ENCODE peak calls at places on chromosomes 13 and 19, in eight cellular contexts. One of them, this sample, is unnamed.

GRCh38 chr13:108895220-108895704 is 265.9 kb downstream of the MYO16 start:
- DNase-seq in body of pancreas: no peak
- DNase-seq in suprapubic skin: no peak
- DNase-seq in uterus: no peak
- DNase-seq in ovary: no peak
- DNase-seq in IMR-90: peak
- DNase-seq in A549: no peak
- DNase-seq in heart left ventricle: no peak
- DNase-seq in this sample: peak

GRCh38 chr19:16064209-16064889 is 11.9 kb upstream of the TPM4 start:
- DNase-seq in body of pancreas: no peak
- DNase-seq in A549: no peak
- DNase-seq in ovary: no peak
- DNase-seq in heart left ventricle: no peak
- DNase-seq in IMR-90: no peak
- DNase-seq in suprapubic skin: no peak
- DNase-seq in uterus: no peak
- DNase-seq in this sample: no peak

GRCh38 chr19:18274776-18275356 is 614 bp upstream of the IQCN start:
- DNase-seq in suprapubic skin: peak
- DNase-seq in heart left ventricle: peak
- DNase-seq in ovary: peak
- DNase-seq in IMR-90: peak
- DNase-seq in uterus: peak
- DNase-seq in A549: peak
- DNase-seq in body of pancreas: peak
- DNase-seq in this sample: peak

GRCh38 chr13:40769970-40770369 is 1.0 kb downstream of the MRPS31 start:
- DNase-seq in ovary: no peak
- DNase-seq in heart left ventricle: no peak
- DNase-seq in IMR-90: no peak
- DNase-seq in suprapubic skin: no peak
- DNase-seq in body of pancreas: no peak
- DNase-seq in A549: no peak
- DNase-seq in uterus: no peak
- DNase-seq in this sample: no peak

GRCh38 chr19:4197625-4198466 is 15.4 kb downstream of the ANKRD24 start:
- DNase-seq in body of pancreas: no peak
- DNase-seq in IMR-90: no peak
- DNase-seq in suprapubic skin: no peak
- DNase-seq in heart left ventricle: no peak
- DNase-seq in A549: peak
- DNase-seq in ovary: no peak
- DNase-seq in uterus: no peak
- DNase-seq in this sample: no peak

GRCh38 chr19:50333737-50334617 is 4.8 kb upstream of the KCNC3 start:
- DNase-seq in uterus: peak
- DNase-seq in body of pancreas: peak
- DNase-seq in suprapubic skin: no peak
- DNase-seq in A549: peak
- DNase-seq in heart left ventricle: peak
- DNase-seq in ovary: peak
- DNase-seq in IMR-90: no peak
- DNase-seq in this sample: no peak

GRCh38 chr19:20503536-20503935 is 62.0 kb downstream of the ZNF737 start:
- DNase-seq in suprapubic skin: no peak
- DNase-seq in body of pancreas: peak
- DNase-seq in ovary: no peak
- DNase-seq in heart left ventricle: no peak
- DNase-seq in A549: no peak
- DNase-seq in uterus: peak
- DNase-seq in IMR-90: peak
- DNase-seq in this sample: no peak

GRCh38 chr13:58472483-58472882 is 840.9 kb downstream of the PCDH17 start:
- DNase-seq in heart left ventricle: no peak
- DNase-seq in ovary: no peak
- DNase-seq in uterus: no peak
- DNase-seq in A549: no peak
- DNase-seq in IMR-90: no peak
- DNase-seq in body of pancreas: no peak
- DNase-seq in suprapubic skin: no peak
- DNase-seq in this sample: no peak

GRCh38 chr19:6087074-6087506 is 23.2 kb downstream of the RFX2 start:
- DNase-seq in uterus: no peak
- DNase-seq in IMR-90: no peak
- DNase-seq in A549: no peak
- DNase-seq in suprapubic skin: no peak
- DNase-seq in ovary: no peak
- DNase-seq in heart left ventricle: peak
- DNase-seq in body of pancreas: no peak
- DNase-seq in this sample: peak

GRCh38 chr19:15437355-15438123 is 12.2 kb downstream of the WIZ start:
- DNase-seq in IMR-90: peak
- DNase-seq in A549: no peak
- DNase-seq in ovary: no peak
- DNase-seq in uterus: peak
- DNase-seq in body of pancreas: no peak
- DNase-seq in heart left ventricle: no peak
- DNase-seq in suprapubic skin: no peak
- DNase-seq in this sample: no peak

GRCh38 chr13:40863723-40864122 is 74.3 kb downstream of the SLC25A15 start:
- DNase-seq in IMR-90: no peak
- DNase-seq in uterus: no peak
- DNase-seq in A549: no peak
- DNase-seq in suprapubic skin: no peak
- DNase-seq in body of pancreas: no peak
- DNase-seq in heart left ventricle: no peak
- DNase-seq in ovary: no peak
- DNase-seq in this sample: no peak

GRCh38 chr13:41492432-41493267 is 35.3 kb downstream of the RGCC start:
- DNase-seq in IMR-90: no peak
- DNase-seq in A549: no peak
- DNase-seq in ovary: no peak
- DNase-seq in uterus: no peak
- DNase-seq in body of pancreas: no peak
- DNase-seq in suprapubic skin: no peak
- DNase-seq in heart left ventricle: no peak
- DNase-seq in this sample: peak

GRCh38 chr13:113846639-113847318 is 17.1 kb downstream of the GAS6 start:
- DNase-seq in ovary: peak
- DNase-seq in suprapubic skin: no peak
- DNase-seq in uterus: no peak
- DNase-seq in heart left ventricle: no peak
- DNase-seq in IMR-90: no peak
- DNase-seq in A549: no peak
- DNase-seq in body of pancreas: peak
- DNase-seq in this sample: no peak

GRCh38 chr13:101757446-101758039 is 305.1 kb downstream of the ITGBL1 start:
- DNase-seq in A549: peak
- DNase-seq in IMR-90: peak
- DNase-seq in body of pancreas: no peak
- DNase-seq in suprapubic skin: no peak
- DNase-seq in heart left ventricle: no peak
- DNase-seq in uterus: no peak
- DNase-seq in ovary: no peak
- DNase-seq in this sample: peak

GRCh38 chr19:44552324-44552723 is 22.8 kb upstream of the CEACAM20 start:
- DNase-seq in heart left ventricle: no peak
- DNase-seq in body of pancreas: no peak
- DNase-seq in ovary: no peak
- DNase-seq in uterus: no peak
- DNase-seq in IMR-90: no peak
- DNase-seq in suprapubic skin: no peak
- DNase-seq in A549: peak
- DNase-seq in this sample: peak

GRCh38 chr19:34182125-34182524 is 9.8 kb downstream of the LSM14A start:
- DNase-seq in A549: no peak
- DNase-seq in ovary: no peak
- DNase-seq in body of pancreas: no peak
- DNase-seq in heart left ventricle: no peak
- DNase-seq in uterus: no peak
- DNase-seq in IMR-90: no peak
- DNase-seq in suprapubic skin: no peak
- DNase-seq in this sample: no peak

GRCh38 chr19:1747285-1748114 is 5.8 kb upstream of the ONECUT3 start:
- DNase-seq in heart left ventricle: no peak
- DNase-seq in uterus: no peak
- DNase-seq in suprapubic skin: no peak
- DNase-seq in A549: peak
- DNase-seq in body of pancreas: peak
- DNase-seq in ovary: no peak
- DNase-seq in IMR-90: peak
- DNase-seq in this sample: peak

GRCh38 chr19:15330801-15331418 is 1.4 kb downstream of the BRD4 start:
- DNase-seq in uterus: no peak
- DNase-seq in IMR-90: peak
- DNase-seq in ovary: peak
- DNase-seq in heart left ventricle: no peak
- DNase-seq in suprapubic skin: no peak
- DNase-seq in A549: peak
- DNase-seq in body of pancreas: peak
- DNase-seq in this sample: peak

GRCh38 chr13:41458939-41459753 is 1.8 kb downstream of the RGCC start:
- DNase-seq in body of pancreas: peak
- DNase-seq in uterus: peak
- DNase-seq in IMR-90: peak
- DNase-seq in ovary: no peak
- DNase-seq in suprapubic skin: no peak
- DNase-seq in A549: peak
- DNase-seq in heart left ventricle: peak
- DNase-seq in this sample: peak

GRCh38 chr13:22135446-22135845 is 464.6 kb downstream of the FGF9 start:
- DNase-seq in suprapubic skin: no peak
- DNase-seq in IMR-90: no peak
- DNase-seq in heart left ventricle: no peak
- DNase-seq in A549: no peak
- DNase-seq in body of pancreas: no peak
- DNase-seq in uterus: no peak
- DNase-seq in ovary: no peak
- DNase-seq in this sample: no peak

GRCh38 chr13:112066624-112067004 is 335 bp upstream of the SOX1 start:
- DNase-seq in IMR-90: no peak
- DNase-seq in ovary: no peak
- DNase-seq in A549: no peak
- DNase-seq in heart left ventricle: peak
- DNase-seq in suprapubic skin: no peak
- DNase-seq in body of pancreas: no peak
- DNase-seq in uterus: no peak
- DNase-seq in this sample: no peak

GRCh38 chr13:45068036-45069001 is 52.0 kb upstream of the GTF2F2 start:
- DNase-seq in suprapubic skin: no peak
- DNase-seq in IMR-90: no peak
- DNase-seq in body of pancreas: no peak
- DNase-seq in A549: no peak
- DNase-seq in uterus: no peak
- DNase-seq in ovary: no peak
- DNase-seq in heart left ventricle: no peak
- DNase-seq in this sample: peak

GRCh38 chr13:85729296-85729695 is 69.9 kb downstream of the SLITRK6 start:
- DNase-seq in heart left ventricle: no peak
- DNase-seq in IMR-90: peak
- DNase-seq in body of pancreas: no peak
- DNase-seq in uterus: no peak
- DNase-seq in A549: no peak
- DNase-seq in suprapubic skin: no peak
- DNase-seq in ovary: no peak
- DNase-seq in this sample: no peak

DNA sequence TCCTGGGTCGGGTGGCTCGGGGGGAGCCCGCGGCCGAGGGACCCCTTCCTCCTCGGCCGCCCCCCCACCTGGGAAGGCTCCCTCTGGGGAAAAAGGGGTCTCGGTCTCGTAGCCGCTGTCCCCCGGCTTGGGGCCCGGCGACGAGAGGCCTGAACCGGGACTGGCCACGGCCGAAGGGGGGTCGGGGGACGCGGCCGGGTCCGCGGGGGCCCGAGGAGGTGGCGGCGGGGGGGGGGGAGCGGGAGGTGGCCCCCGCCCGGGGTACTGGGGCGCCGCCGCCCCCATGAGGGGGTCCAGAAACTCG is 13.1 kb downstream of the LMTK3 start:
- DNase-seq in uterus: no peak
- DNase-seq in ovary: no peak
- DNase-seq in IMR-90: no peak
- DNase-seq in heart left ventricle: no peak
- DNase-seq in suprapubic skin: no peak
- DNase-seq in A549: no peak
- DNase-seq in body of pancreas: no peak
- DNase-seq in this sample: no peak
- H3K4me3 ChIP-seq in uterus: no peak
- H3K4me3 ChIP-seq in ovary: no peak
- H3K4me3 ChIP-seq in IMR-90: no peak
- H3K4me3 ChIP-seq in heart left ventricle: peak
- H3K4me3 ChIP-seq in suprapubic skin: peak
- H3K4me3 ChIP-seq in A549: no peak
- H3K4me3 ChIP-seq in body of pancreas: no peak
- H3K4me3 ChIP-seq in this sample: no peak

GRCh38 chr13:77337159-77337558 is 10.3 kb upstream of the MYCBP2 start:
- DNase-seq in suprapubic skin: no peak
- DNase-seq in uterus: no peak
- DNase-seq in heart left ventricle: no peak
- DNase-seq in body of pancreas: no peak
- DNase-seq in ovary: no peak
- DNase-seq in IMR-90: no peak
- DNase-seq in A549: no peak
- DNase-seq in this sample: peak
- TF ChIP-seq CTCF in suprapubic skin: no peak
- TF ChIP-seq CTCF in uterus: no peak
- TF ChIP-seq CTCF in heart left ventricle: no peak
- TF ChIP-seq CTCF in body of pancreas: no peak
- TF ChIP-seq CTCF in ovary: no peak
- TF ChIP-seq CTCF in IMR-90: no peak
- TF ChIP-seq CTCF in A549: no peak
- TF ChIP-seq CTCF in this sample: no peak

DNA sequence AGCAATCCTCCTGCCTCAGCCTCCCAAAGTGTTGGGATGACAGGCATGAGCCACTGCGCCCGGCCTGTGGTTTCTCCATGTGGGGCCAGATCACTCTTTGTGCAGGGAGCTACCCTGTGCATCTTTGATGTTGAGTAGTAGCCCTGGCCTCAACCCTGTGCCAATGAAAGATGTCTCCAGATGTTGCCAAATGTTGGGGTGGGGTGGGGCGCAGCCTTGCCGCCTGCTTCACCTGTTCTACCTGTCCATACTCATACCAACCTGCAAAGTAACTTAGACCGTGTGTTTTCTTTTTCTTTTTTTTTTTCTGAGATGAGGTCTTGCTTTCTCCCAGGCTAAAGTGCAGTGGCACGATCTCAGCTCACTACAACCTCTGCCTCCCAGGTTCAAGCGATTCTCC is 20.9 kb downstream of the IER2 start:
- DNase-seq in heart left ventricle: no peak
- DNase-seq in ovary: no peak
- DNase-seq in suprapubic skin: no peak
- DNase-seq in A549: no peak
- DNase-seq in IMR-90: no peak
- DNase-seq in uterus: no peak
- DNase-seq in body of pancreas: no peak
- DNase-seq in this sample: no peak
- TF ChIP-seq POLR2A in heart left ventricle: no peak
- TF ChIP-seq POLR2A in ovary: no peak
- TF ChIP-seq POLR2A in suprapubic skin: no peak
- TF ChIP-seq POLR2A in A549: no peak
- TF ChIP-seq POLR2A in IMR-90: no peak
- TF ChIP-seq POLR2A in uterus: no peak
- TF ChIP-seq POLR2A in body of pancreas: no peak
- TF ChIP-seq POLR2A in this sample: no peak

GRCh38 chr13:46541210-46541609 is 11.8 kb upstream of the LRCH1 start:
- DNase-seq in heart left ventricle: no peak
- DNase-seq in IMR-90: no peak
- DNase-seq in body of pancreas: no peak
- DNase-seq in A549: no peak
- DNase-seq in ovary: no peak
- DNase-seq in suprapubic skin: no peak
- DNase-seq in uterus: no peak
- DNase-seq in this sample: no peak
- H3K4me3 ChIP-seq in heart left ventricle: no peak
- H3K4me3 ChIP-seq in IMR-90: no peak
- H3K4me3 ChIP-seq in body of pancreas: no peak
- H3K4me3 ChIP-seq in A549: no peak
- H3K4me3 ChIP-seq in ovary: no peak
- H3K4me3 ChIP-seq in suprapubic skin: no peak
- H3K4me3 ChIP-seq in uterus: no peak
- H3K4me3 ChIP-seq in this sample: no peak